ENCODE peak calls at places on chromosomes 11 and 22, in five cellular contexts. C is H1, R is HCT116, Q is hepatocyte, B is astrocyte. Z is an unnamed sample.

GRCh38 chr22:50537765-50538164 is 7.9 kb upstream of the KLHDC7B start:
- DNase-seq in C (no peak), R (no peak), B (no peak), Q (no peak), Z (no peak)

GRCh38 chr11:19868281-19868821 is 155.7 kb downstream of the NAV2 start:
- DNase-seq in B (peak), C (no peak), R (no peak), Q (peak), Z (no peak)

GRCh38 chr11:125092669-125093068 is 18.8 kb downstream of the TMEM218 start:
- DNase-seq in R (no peak), Q (no peak), C (no peak), B (no peak), Z (no peak)

GRCh38 chr11:134120143-134120850 is 51.4 kb downstream of the JAM3 start:
- DNase-seq in B (peak), Q (peak), R (no peak), C (no peak), Z (no peak)

GRCh38 chr11:17293308-17293707 is 16.8 kb downstream of the NUCB2 start:
- DNase-seq in C (no peak), Q (no peak), R (no peak), B (no peak), Z (no peak)

GRCh38 chr11:18563090-18563730 is 25.3 kb downstream of the UEVLD start:
- DNase-seq in R (no peak), Q (no peak), B (no peak), C (no peak), Z (no peak)

GRCh38 chr22:28116261-28116673 is 197.2 kb upstream of the PITPNB start:
- DNase-seq in Q (peak), C (no peak), B (peak), R (no peak), Z (no peak)

GRCh38 chr11:134153147-134153905 is 70.4 kb downstream of the NCAPD3 start:
- DNase-seq in B (no peak), R (no peak), C (no peak), Q (no peak), Z (no peak)

GRCh38 chr22:17910561-17911311 is 113.6 kb downstream of the MICAL3 start:
- DNase-seq in B (peak), C (no peak), Q (peak), R (no peak), Z (peak)

GRCh38 chr11:111413849-111414248 is 34.8 kb upstream of the POU2AF1 start:
- DNase-seq in R (no peak), Q (no peak), B (no peak), C (no peak), Z (no peak)

GRCh38 chr22:19181786-19182471 is 3.4 kb upstream of the SLC25A1 start:
- DNase-seq in C (no peak), Q (peak), B (no peak), R (no peak), Z (no peak)

GRCh38 chr11:123299721-123300120 is 104.7 kb upstream of the CLMP start:
- DNase-seq in B (no peak), C (no peak), Q (no peak), R (no peak), Z (no peak)

GRCh38 chr11:111001986-111002616 is 243.4 kb upstream of the POU2AF2 start:
- DNase-seq in C (no peak), Q (no peak), B (peak), R (no peak), Z (no peak)

GRCh38 chr11:5624489-5625278 is at the start of gene TRIM34:
- DNase-seq in B (peak), R (no peak), C (no peak), Q (peak), Z (peak)

GRCh38 chr11:15074206-15075161 is 1.1 kb downstream of the CALCB start:
- DNase-seq in Q (peak), R (peak), B (peak), C (peak), Z (peak)
- TF ChIP-seq EZH2 in Q (no peak), R (no peak), B (no peak), C (no peak), Z (no peak)

GRCh38 chr22:37560682-37561208 is 465 bp downstream of the CDC42EP1 start:
- DNase-seq in Q (peak), R (no peak), B (peak), C (no peak), Z (peak)
- TF ChIP-seq EZH2 in Q (no peak), R (no peak), B (no peak), C (no peak), Z (no peak)

GRCh38 chr22:41909290-41910049 is 5.4 kb downstream of the SHISA8 start:
- DNase-seq in C (no peak), B (no peak), R (no peak), Q (no peak), Z (peak)
- TF ChIP-seq EZH2 in C (no peak), B (peak), R (no peak), Q (no peak), Z (peak)

DNA sequence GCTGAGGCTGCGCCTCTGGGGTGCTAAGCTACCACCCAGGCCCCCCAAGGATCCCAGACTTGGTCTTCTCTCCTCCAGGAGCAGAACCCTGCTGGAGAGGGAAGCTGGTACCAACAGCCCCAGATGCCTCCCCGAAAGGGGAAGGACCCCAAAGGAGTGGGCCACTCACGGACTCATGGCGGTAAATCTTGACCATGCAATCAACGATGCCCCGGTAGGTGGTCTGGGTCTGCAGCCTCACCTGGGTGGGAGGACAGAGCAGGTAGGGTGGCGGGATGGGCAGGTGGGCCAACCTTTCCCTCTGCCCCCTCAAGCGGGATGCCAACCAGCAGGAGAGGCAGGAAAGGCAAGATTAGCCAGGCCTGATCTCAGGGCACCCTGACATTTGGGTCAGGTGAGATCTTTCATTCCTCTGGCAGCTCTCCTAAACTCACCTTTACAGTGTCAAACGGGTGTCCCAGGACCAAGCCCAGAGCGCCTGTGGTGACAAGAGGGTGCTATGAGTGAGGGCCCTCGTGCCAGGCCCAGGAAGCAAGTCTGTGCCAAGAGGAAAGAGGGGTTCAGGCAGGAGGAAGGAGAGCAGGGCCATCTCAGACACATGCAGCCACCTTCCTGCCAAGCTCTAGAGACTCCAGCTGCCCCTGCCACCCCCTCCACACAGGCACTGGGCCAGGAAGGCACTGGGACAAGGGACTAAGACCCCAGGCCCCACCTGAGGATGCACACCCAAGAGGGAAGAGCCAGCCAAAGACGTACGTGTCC is 2.6 kb downstream of the SLC25A45 start:
- DNase-seq in C (no peak), R (no peak), Q (no peak), B (no peak), Z (peak)
- TF ChIP-seq EZH2 in C (no peak), R (no peak), Q (no peak), B (no peak), Z (no peak)

GRCh38 chr22:42814215-42814614 is 42.9 kb downstream of the ARFGAP3 start:
- DNase-seq in Q (no peak), R (no peak), C (no peak), B (no peak), Z (no peak)
- TF ChIP-seq EZH2 in Q (no peak), R (no peak), C (no peak), B (no peak), Z (no peak)

Z was measured in neural progenitor cell.